ENCODE peak calls at places on chromosomes 12 and 14, in nine cellular contexts. Y is NCI-H69; R is choroid plexus epithelial cell; F is AG08396; U is stimulated activated CD8-positive, alpha-beta memory T cell treated with anti-CD3 and anti-CD28 coated beads, Interleukin-15, amount 100 ng/mL, for 4 hours; X is MV-4-11; O is stimulated activated CD4-positive, alpha-beta T cell treated with anti-CD3 and anti-CD28 coated beads, Interleukin-4, amount 100 ng/mL, for 48 hours; K is prostate gland; J is GM04504. Q is an unnamed sample.

GRCh38 chr14:101363880-101364391 is 197.4 kb upstream of the DIO3 start:
- DNase-seq in R (no peak), O (no peak), K (no peak), U (no peak), J (no peak), Y (no peak), F (no peak), X (no peak), Q (no peak)

GRCh38 chr14:67232066-67232465 is 9.2 kb upstream of the PALS1 start:
- DNase-seq in O (no peak), U (no peak), R (no peak), Y (peak; percentile 8), X (no peak), K (no peak), J (no peak), F (no peak), Q (no peak)

GRCh38 chr14:104291123-104292000 is 153.0 kb downstream of the KIF26A start:
- DNase-seq in O (no peak), J (no peak), U (no peak), X (no peak), R (no peak), K (no peak), F (no peak), Y (peak; percentile 84), Q (peak; percentile 62)

GRCh38 chr12:20946732-20947131 is 136.2 kb downstream of the SLCO1B3 start:
- DNase-seq in K (no peak), F (no peak), Y (peak; percentile 39), U (no peak), J (no peak), X (peak; percentile 3), R (peak; percentile 52), O (no peak), Q (peak; percentile 20)

GRCh38 chr12:57837779-57838562 is 8.6 kb downstream of the CTDSP2 start:
- DNase-seq in X (peak; percentile 54), Y (peak; percentile 40), F (peak; percentile 55), O (no peak), R (peak; percentile 72), J (no peak), K (no peak), U (no peak), Q (no peak)

GRCh38 chr12:103282124-103282523 is 213.6 kb downstream of the C12orf42 start:
- DNase-seq in R (no peak), X (no peak), O (no peak), Y (peak; percentile 46), K (no peak), F (no peak), U (no peak), J (no peak), Q (no peak)

GRCh38 chr14:29037428-29037827 is 270.8 kb downstream of the FOXG1 start:
- DNase-seq in K (no peak), U (no peak), R (peak; percentile 10), Y (peak; percentile 83), X (no peak), O (no peak), F (peak; percentile 15), J (peak; percentile 15), Q (no peak)

GRCh38 chr14:104546591-104547309 is 32.8 kb upstream of the C14orf180 start:
- DNase-seq in R (no peak), K (no peak), F (no peak), U (no peak), Y (no peak), O (no peak), X (no peak), J (no peak), Q (no peak)

GRCh38 chr12:21541773-21542172 is 15.7 kb downstream of the SPX start:
- DNase-seq in J (no peak), Y (peak; percentile 67), U (no peak), X (no peak), F (no peak), R (no peak), K (no peak), O (no peak), Q (no peak)

GRCh38 chr12:2555487-2556082 is 239.2 kb upstream of the FKBP4 start:
- DNase-seq in J (no peak), U (no peak), K (no peak), F (no peak), O (no peak), X (no peak), R (no peak), Y (peak; percentile 98), Q (no peak)

GRCh38 chr14:72451081-72451972 is 442.6 kb downstream of the DPF3 start:
- DNase-seq in O (peak; percentile 19), U (peak; percentile 12), Y (peak; percentile 21), R (no peak), X (peak; percentile 91), K (no peak), J (no peak), F (no peak), Q (no peak)

GRCh38 chr12:131282292-131283080 is 328.8 kb downstream of the ADGRD1 start:
- DNase-seq in F (no peak), K (no peak), Y (no peak), J (no peak), U (no peak), O (no peak), R (no peak), X (no peak), Q (peak; percentile 8)

GRCh38 chr12:101424620-101425019 is 17.0 kb upstream of the ARL1 start:
- DNase-seq in R (no peak), O (no peak), F (no peak), X (no peak), J (no peak), U (no peak), Y (no peak), K (no peak), Q (no peak)

GRCh38 chr14:100854435-100854834 is 28.5 kb downstream of the MEG3 start:
- DNase-seq in R (no peak), O (no peak), F (no peak), Y (no peak), J (no peak), X (no peak), K (no peak), U (no peak), Q (no peak)

GRCh38 chr14:90938615-90939014 is 121.8 kb downstream of the RPS6KA5 start:
- DNase-seq in O (no peak), K (no peak), R (no peak), U (no peak), X (no peak), F (no peak), J (no peak), Y (no peak), Q (no peak)

GRCh38 chr12:64236549-64236948 is 14.5 kb upstream of the KICS2 start:
- DNase-seq in F (no peak), X (no peak), R (peak; percentile 66), J (no peak), U (no peak), Y (peak; percentile 63), O (no peak), K (no peak), Q (no peak)

GRCh38 chr14:99546230-99546879 is 57.7 kb downstream of the CCDC85C start:
- DNase-seq in X (no peak), Y (peak; percentile 82), R (no peak), J (no peak), K (no peak), F (no peak), O (no peak), U (no peak), Q (no peak)

GRCh38 chr14:97113339-97113738 is 316.2 kb downstream of the VRK1 start:
- DNase-seq in X (no peak), O (no peak), Y (peak; percentile 7), F (no peak), K (no peak), R (no peak), J (no peak), U (no peak), Q (no peak)

GRCh38 chr12:72390146-72390545 is 118.0 kb downstream of the TRHDE start:
- DNase-seq in R (no peak), F (no peak), X (no peak), J (peak; percentile 6), K (no peak), U (no peak), O (no peak), Y (peak; percentile 8), Q (no peak)

GRCh38 chr12:129903956-129904769 is at the start of gene TMEM132D:
- DNase-seq in F (no peak), R (no peak), K (no peak), X (no peak), O (no peak), Y (no peak), U (no peak), J (no peak), Q (no peak)

GRCh38 chr14:21317433-21317832 is 37.5 kb downstream of the RPGRIP1 start:
- DNase-seq in Y (no peak), O (no peak), X (peak; percentile 82), R (peak; percentile 7), J (no peak), F (no peak), K (no peak), U (no peak), Q (no peak)

GRCh38 chr12:30631710-30632109 is 64.0 kb downstream of the IPO8 start:
- DNase-seq in R (no peak), K (no peak), F (no peak), Y (peak; percentile 100), J (no peak), O (no peak), U (no peak), X (no peak), Q (no peak)

GRCh38 chr12:47730341-47730744 is 5.1 kb upstream of the ENDOU start:
- DNase-seq in U (no peak), J (no peak), K (no peak), O (no peak), F (peak; percentile 50), R (no peak), Y (peak; percentile 94), X (no peak), Q (no peak)

GRCh38 chr12:77571127-77571526 is 259.6 kb upstream of the NAV3 start:
- DNase-seq in Y (no peak), F (no peak), K (no peak), U (no peak), R (no peak), O (no peak), X (no peak), J (no peak), Q (no peak)

GRCh38 chr12:113749433-113749815 is 216.7 kb downstream of the RBM19 start:
- DNase-seq in X (no peak), K (no peak), F (no peak), Y (no peak), R (no peak), U (no peak), O (no peak), J (no peak), Q (no peak)

GRCh38 chr14:68627050-68627867 is 165.6 kb downstream of the ZFP36L1 start:
- DNase-seq in X (no peak), K (no peak), R (no peak), U (no peak), O (no peak), J (no peak), Y (no peak), F (no peak), Q (peak; percentile 65)

GRCh38 chr14:22671622-22672021 is 27.5 kb upstream of the OR6J1 start:
- DNase-seq in F (no peak), R (no peak), Y (no peak), X (no peak), O (no peak), K (no peak), U (no peak), J (no peak), Q (no peak)

GRCh38 chr12:79547735-79548347 is 142.9 kb downstream of the PAWR start:
- DNase-seq in Y (peak; percentile 48), K (peak; percentile 47), J (peak; percentile 60), X (no peak), F (peak; percentile 66), O (no peak), R (peak; percentile 89), U (no peak), Q (peak; percentile 50)

GRCh38 chr12:59036973-59037807 is 116.9 kb upstream of the LRIG3 start:
- DNase-seq in Y (peak; percentile 9), F (no peak), K (no peak), U (no peak), O (no peak), R (peak; percentile 90), J (no peak), X (no peak), Q (no peak)

GRCh38 chr14:77615231-77616132 is 955 bp downstream of the SPTLC2 start:
- DNase-seq in J (no peak), X (peak; percentile 21), Y (peak; percentile 75), K (no peak), R (peak; percentile 14), O (peak; percentile 2), F (peak; percentile 43), U (no peak), Q (no peak)

GRCh38 chr12:130468186-130468585 is 130.5 kb downstream of the PIWIL1 start:
- DNase-seq in Y (no peak), F (no peak), U (no peak), O (no peak), K (no peak), R (no peak), J (no peak), X (no peak), Q (no peak)

Q was measured in mucosa of gallbladder.